ENCODE peak calls at places on chromosomes 5 and 9, in four cellular contexts. T is psoas muscle, A is left ventricle myocardium inferior, B is aorta. G is an unnamed sample.

GRCh38 chr5:111280282-111280901 is 56.2 kb downstream of the CAMK4 start:
- DNase-seq in T (no peak), A (no peak), B (no peak), G (no peak)

GRCh38 chr9:32603914-32604852 is 31.2 kb upstream of the NDUFB6 start:
- DNase-seq in T (no peak), A (no peak), B (no peak), G (peak; percentile 8)

GRCh38 chr5:1246711-1247431 is 21.7 kb downstream of the SLC6A18 start:
- DNase-seq in T (peak; percentile 24), A (peak; percentile 23), B (no peak), G (no peak)

GRCh38 chr5:159208508-159209437 is 580 bp downstream of the RNF145 start:
- DNase-seq in T (peak; percentile 45), A (peak; percentile 54), B (peak; percentile 81), G (no peak)

GRCh38 chr9:133701321-133701980 is 36.7 kb downstream of the SARDH start:
- DNase-seq in T (no peak), A (no peak), B (peak; percentile 73), G (no peak)

GRCh38 chr5:98109561-98110006 is 663.9 kb upstream of the RGMB start:
- DNase-seq in T (no peak), A (no peak), B (no peak), G (peak; percentile 91)

GRCh38 chr9:25716220-25716872 is 38.1 kb upstream of the TUSC1 start:
- DNase-seq in T (no peak), A (no peak), B (peak; percentile 33), G (peak; percentile 45)

GRCh38 chr9:20929276-20929675 is 102.2 kb downstream of the HACD4 start:
- DNase-seq in T (no peak), A (no peak), B (no peak), G (no peak)

GRCh38 chr5:163915481-163915961 is 410.1 kb downstream of the MAT2B start:
- DNase-seq in T (no peak), A (no peak), B (no peak), G (no peak)

GRCh38 chr9:132794730-132795380 is 83.2 kb downstream of the AK8 start:
- DNase-seq in T (no peak), A (no peak), B (peak; percentile 35), G (no peak)

GRCh38 chr9:77981332-77981731 is 50.3 kb downstream of the GNAQ start:
- DNase-seq in T (no peak), A (no peak), B (no peak), G (no peak)

GRCh38 chr5:673837-674629 is 19.1 kb downstream of the TPPP start:
- DNase-seq in T (peak; percentile 44), A (peak; percentile 65), B (peak; percentile 79), G (no peak)

GRCh38 chr5:7419367-7419766 is 23.4 kb downstream of the ADCY2 start:
- DNase-seq in T (no peak), A (no peak), B (no peak), G (no peak)

GRCh38 chr5:7418276-7418675 is 22.3 kb downstream of the ADCY2 start:
- DNase-seq in T (no peak), A (no peak), B (no peak), G (no peak)

GRCh38 chr5:7420506-7421280 is 24.8 kb downstream of the ADCY2 start:
- DNase-seq in T (no peak), A (no peak), B (no peak), G (no peak)

GRCh38 chr5:7422262-7422661 is 26.3 kb downstream of the ADCY2 start:
- DNase-seq in T (no peak), A (no peak), B (no peak), G (no peak)

GRCh38 chr5:7419846-7420245 is 23.9 kb downstream of the ADCY2 start:
- DNase-seq in T (no peak), A (no peak), B (no peak), G (no peak)
- H3K4me3 ChIP-seq in T (no peak overlapping the region), A (no peak overlapping the region), B (no peak overlapping the region), G (no peak overlapping the region)

DNA sequence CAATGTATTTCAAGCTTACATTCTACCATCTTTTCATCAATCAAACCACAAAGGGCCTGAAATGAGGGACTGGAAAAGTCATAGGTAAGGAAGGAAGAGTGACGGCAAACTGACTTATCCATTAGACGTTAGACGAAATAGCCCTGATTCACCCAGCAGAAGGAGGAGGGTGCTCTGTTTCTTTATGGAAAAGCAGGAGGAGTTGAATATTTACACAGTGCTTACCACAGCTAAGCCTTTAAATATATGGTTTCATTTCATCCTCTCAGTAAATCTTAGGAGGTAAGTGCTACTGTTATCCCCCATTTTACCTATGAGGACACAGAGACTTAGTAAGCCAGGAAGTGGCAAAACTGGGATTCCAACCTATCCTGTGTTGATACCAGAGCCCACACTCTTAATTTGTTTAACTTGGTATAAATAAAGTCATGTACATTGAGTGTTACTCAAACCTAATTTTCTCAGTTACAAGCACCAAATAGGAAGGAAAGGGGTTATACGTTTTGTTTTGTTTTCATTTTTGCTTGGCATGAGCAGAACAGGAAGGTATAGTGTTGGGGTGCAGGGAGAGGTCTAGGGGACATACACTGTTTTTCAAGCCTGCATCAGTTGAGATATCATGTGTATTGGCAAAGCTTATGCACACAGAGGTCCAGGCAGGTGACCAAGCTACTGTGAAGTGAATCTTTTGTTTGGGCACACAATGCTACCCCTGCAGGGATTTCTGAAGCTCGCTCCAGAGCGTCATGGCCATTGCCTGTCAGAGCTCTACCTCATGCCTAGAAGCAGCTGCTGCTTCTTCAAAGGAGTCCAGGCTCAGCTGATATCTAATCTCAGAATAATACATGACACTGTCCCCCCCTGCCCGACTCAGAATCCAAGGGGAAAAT is 98.0 kb upstream of the IFNK start:
- DNase-seq in T (no peak), A (no peak), B (no peak), G (no peak)
- H3K4me3 ChIP-seq in T (no peak overlapping the region), A (no peak overlapping the region), B (no peak overlapping the region), G (no peak overlapping the region)

GRCh38 chr5:176610430-176610763 is 441 bp upstream of the GPRIN1 start:
- DNase-seq in T (no peak), A (no peak), B (no peak), G (no peak)

GRCh38 chr5:176608937-176609723 is 826 bp downstream of the GPRIN1 start:
- DNase-seq in T (no peak), A (no peak), B (no peak), G (no peak)

GRCh38 chr5:176611435-176611834 is 1.5 kb upstream of the GPRIN1 start:
- DNase-seq in T (peak; percentile 82), A (peak; percentile 77), B (peak; percentile 92), G (peak; percentile 64)

GRCh38 chr5:176608142-176608705 is 1.7 kb downstream of the GPRIN1 start:
- DNase-seq in T (no peak), A (no peak), B (no peak), G (no peak)

GRCh38 chr5:176609724-176610429 is at the start of gene GPRIN1:
- DNase-seq in T (peak; percentile 63), A (peak; percentile 48), B (peak; percentile 85), G (no peak)
- H3K4me3 ChIP-seq in T (peak within 1 kb of the TSS; percentile 67), A (peak within 1 kb of the TSS; percentile 73), B (peak within 1 kb of the TSS; percentile 53), G (peak within 1 kb of the TSS; percentile 65)

DNA sequence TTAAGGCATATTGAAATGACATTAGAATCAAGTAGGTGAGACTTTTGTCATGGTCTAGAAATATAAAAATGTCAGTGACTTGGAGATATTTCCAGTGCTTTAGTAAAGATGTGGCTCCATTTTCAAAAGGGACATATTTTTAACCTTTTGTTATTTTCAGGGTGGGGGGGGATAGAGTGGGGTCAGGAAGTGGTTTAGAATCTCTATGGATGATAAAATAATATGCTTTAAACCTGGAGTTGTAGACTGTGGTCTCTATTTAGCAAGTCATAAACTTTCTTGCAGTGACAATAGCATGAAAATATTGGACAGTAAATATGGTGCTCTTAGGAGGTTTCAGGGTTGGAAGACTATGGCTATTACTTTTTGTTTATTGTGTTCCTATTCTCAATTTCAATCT is 46.9 kb downstream of the PTTG1 start:
- DNase-seq in T (no peak), A (no peak), B (no peak), G (no peak)
- H3K4me3 ChIP-seq in T (peak overlapping the region; percentile 54), A (peak overlapping the region; percentile 62), B (no peak overlapping the region), G (no peak overlapping the region)

GRCh38 chr5:43036856-43037711 is 3.0 kb downstream of the ANXA2R start:
- DNase-seq in T (peak; percentile 22), A (no peak), B (no peak), G (no peak)

GRCh38 chr5:43039468-43040286 is 442 bp downstream of the ANXA2R start:
- DNase-seq in T (peak; percentile 75), A (peak; percentile 75), B (peak; percentile 87), G (no peak)

GRCh38 chr5:43039115-43039467 is 1.0 kb downstream of the ANXA2R start:
- DNase-seq in T (no peak), A (no peak), B (no peak), G (no peak)

GRCh38 chr5:43037929-43038510 is 2.1 kb downstream of the ANXA2R start:
- DNase-seq in T (no peak), A (no peak), B (no peak), G (no peak)

GRCh38 chr5:43038523-43038989 is 1.6 kb downstream of the ANXA2R start:
- DNase-seq in T (no peak), A (no peak), B (no peak), G (no peak)
- H3K4me3 ChIP-seq in T (peak overlapping the region; percentile 75), A (peak overlapping the region; percentile 77), B (no peak overlapping the region), G (peak overlapping the region; percentile 46)

GRCh38 chr9:89466451-89467277 is 31.2 kb downstream of the SEMA4D start:
- DNase-seq in T (no peak), A (no peak), B (no peak), G (no peak)

GRCh38 chr9:89467278-89467625 is 30.7 kb downstream of the SEMA4D start:
- DNase-seq in T (no peak), A (no peak), B (no peak), G (no peak)

GRCh38 chr9:89470239-89470638 is 27.7 kb downstream of the SEMA4D start:
- DNase-seq in T (no peak), A (no peak), B (no peak), G (no peak)

GRCh38 chr9:89469003-89469402 is 28.9 kb downstream of the SEMA4D start:
- DNase-seq in T (no peak), A (no peak), B (no peak), G (no peak)

DNA sequence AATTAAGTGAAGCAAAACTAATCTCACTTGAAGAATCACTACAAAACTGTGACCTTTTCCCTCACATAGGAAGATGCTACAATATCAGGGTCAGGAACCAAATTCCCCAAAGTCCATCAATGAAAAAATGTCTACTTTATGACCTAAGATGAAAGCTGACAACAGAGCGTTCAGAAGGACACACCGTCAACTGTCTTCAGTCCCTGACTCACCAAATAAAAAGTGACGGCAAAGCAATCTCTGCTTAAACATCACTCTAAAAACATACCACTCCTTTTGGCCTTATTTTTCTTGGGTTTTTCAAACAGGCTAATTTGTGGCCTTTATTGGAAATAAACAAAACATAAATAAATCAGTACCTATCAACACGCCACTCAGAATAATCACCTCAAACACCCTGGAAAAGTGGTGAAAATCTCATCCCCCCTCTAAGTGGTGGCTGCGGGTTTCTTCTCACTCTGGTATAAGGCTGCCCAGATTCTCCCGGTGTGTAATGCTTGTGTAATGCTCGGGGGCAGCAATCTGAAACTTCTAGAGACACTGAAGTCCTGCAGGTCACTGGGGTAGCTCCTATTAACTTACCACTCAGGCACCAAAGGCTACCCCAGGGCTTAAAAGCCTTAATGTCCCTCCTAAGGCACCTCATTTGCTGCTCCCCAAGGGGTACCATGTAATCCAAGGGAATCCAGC is 29.5 kb downstream of the SEMA4D start:
- DNase-seq in T (no peak), A (no peak), B (no peak), G (no peak)
- H3K4me3 ChIP-seq in T (no peak overlapping the region), A (no peak overlapping the region), B (no peak overlapping the region), G (no peak overlapping the region)

G was measured in skeletal muscle cell.